ENCODE peak calls at places on chromosome 14, in ten cellular contexts. S is glutamatergic neuron; Y is WTC11; T is choroid plexus epithelial cell; G is hepatocyte; D is CD4-positive, alpha-beta T cell; Q is neural progenitor cell; E is foreskin keratinocyte; A is mesothelial cell of epicardium; B is RWPE1. X is an unnamed sample.

GRCh38 chr14:83707056-83707455 is 1822.9 kb upstream of the FLRT2 start:
- DNase-seq in Y (no peak), A (no peak), G (no peak), D (no peak), S (no peak), B (no peak), E (peak; percentile 28), Q (no peak), T (peak; percentile 5), X (no peak)

GRCh38 chr14:50668008-50668851 is at the start of gene SAV1:
- DNase-seq in G (peak; percentile 93), Q (peak; percentile 94), E (peak; percentile 76), B (peak; percentile 52), D (peak; percentile 12), T (peak; percentile 86), S (peak; percentile 84), Y (peak; percentile 80), A (peak; percentile 81), X (peak; percentile 85)

GRCh38 chr14:52259452-52259851 is 8.0 kb upstream of the PTGDR start:
- DNase-seq in E (no peak), T (no peak), Q (no peak), S (no peak), A (no peak), Y (no peak), G (no peak), B (no peak), D (no peak), X (peak; percentile 36)

GRCh38 chr14:100426331-100426730 is 103.2 kb downstream of the SLC25A47 start:
- DNase-seq in D (no peak), E (no peak), B (no peak), Q (no peak), Y (no peak), T (no peak), S (no peak), G (no peak), A (no peak), X (no peak)

GRCh38 chr14:54564071-54564798 is 2.7 kb upstream of the SAMD4A start:
- DNase-seq in E (peak; percentile 41), B (peak; percentile 16), T (peak; percentile 67), Y (no peak), G (peak; percentile 48), Q (peak; percentile 32), A (no peak), D (no peak), S (no peak), X (peak; percentile 74)

GRCh38 chr14:73696466-73697390 is 17.5 kb downstream of the PNMA1 start:
- DNase-seq in A (no peak), Y (no peak), G (no peak), S (no peak), T (no peak), E (peak; percentile 58), B (peak; percentile 35), Q (no peak), D (no peak), X (peak; percentile 42)

GRCh38 chr14:99043756-99044155 is 228.2 kb downstream of the BCL11B start:
- DNase-seq in Y (no peak), D (no peak), E (no peak), A (no peak), T (no peak), Q (no peak), B (no peak), S (no peak), G (no peak), X (no peak)

GRCh38 chr14:75711134-75711795 is 50.2 kb downstream of the TTLL5 start:
- DNase-seq in Q (peak; percentile 59), Y (peak; percentile 36), T (peak; percentile 85), E (peak; percentile 29), G (peak; percentile 68), B (peak; percentile 54), S (peak; percentile 39), A (peak; percentile 41), D (no peak), X (peak; percentile 82)

GRCh38 chr14:46250113-46250703 is 401.4 kb downstream of the RPL10L start:
- DNase-seq in A (no peak), E (peak; percentile 19), Y (no peak), D (no peak), B (peak; percentile 5), T (peak; percentile 48), G (peak; percentile 31), S (no peak), Q (peak; percentile 21), X (peak; percentile 31)
- TF ChIP-seq CTCF in A (peak; percentile 63), E (peak; percentile 71), Y (no peak), D (no peak), B (peak; percentile 72), T (peak; percentile 59), G (peak; percentile 84), S (peak; percentile 69), Q (peak; percentile 78), X (peak; percentile 47)

GRCh38 chr14:22781606-22782000 is 15.1 kb downstream of the OXA1L start:
- DNase-seq in A (no peak), B (peak; percentile 19), E (peak; percentile 29), Y (no peak), Q (no peak), D (no peak), T (peak; percentile 44), S (no peak), G (no peak), X (no peak)

GRCh38 chr14:22780105-22780679 is 13.7 kb downstream of the OXA1L start:
- DNase-seq in S (no peak), B (no peak), T (peak; percentile 27), D (no peak), Y (no peak), A (no peak), E (no peak), Q (no peak), G (no peak), X (peak; percentile 65)

GRCh38 chr14:22786685-22787084 is 20.2 kb downstream of the OXA1L start:
- DNase-seq in E (no peak), B (no peak), Q (no peak), D (no peak), T (no peak), G (no peak), Y (no peak), S (no peak), A (no peak), X (no peak)

GRCh38 chr14:22776215-22776614 is 9.7 kb downstream of the OXA1L start:
- DNase-seq in B (no peak), G (no peak), Q (no peak), Y (no peak), E (no peak), D (no peak), A (no peak), T (no peak), S (no peak), X (no peak)

DNA sequence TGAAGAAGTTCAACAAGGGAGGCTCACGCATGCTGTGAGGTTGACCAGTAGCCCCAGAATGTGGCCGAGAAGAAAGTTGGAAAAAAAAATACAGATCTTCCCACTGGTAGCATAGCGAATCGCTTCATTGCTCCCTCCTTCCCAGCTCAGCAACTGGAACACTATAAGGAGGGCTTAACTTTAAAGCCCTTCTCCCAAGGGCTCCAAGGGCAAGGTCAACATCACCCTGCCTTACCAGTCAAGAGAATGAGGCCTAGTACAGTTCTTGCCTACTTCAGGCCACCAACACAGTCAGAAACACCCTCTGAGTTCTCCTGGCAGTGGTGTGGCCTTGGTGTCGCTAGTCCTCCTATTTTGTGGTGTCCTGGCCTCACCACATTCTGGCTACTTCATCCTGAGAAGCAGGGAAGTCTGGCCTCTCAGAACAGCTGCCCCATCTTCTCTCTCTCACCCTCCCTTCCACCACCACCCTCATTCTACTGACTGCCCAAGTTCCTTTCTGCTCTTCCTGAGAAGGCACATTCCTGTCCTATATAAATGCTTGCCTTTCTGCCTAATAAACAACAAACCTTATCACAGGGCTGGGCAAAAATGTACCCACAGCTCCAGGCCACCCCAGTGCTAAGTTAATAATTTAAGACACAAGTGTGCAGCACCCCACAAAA is 14.6 kb downstream of the OXA1L start:
- DNase-seq in T (no peak), Q (no peak), E (no peak), S (no peak), G (no peak), D (no peak), B (no peak), A (no peak), Y (no peak), X (no peak)
- TF ChIP-seq CTCF in T (no peak), Q (no peak), E (no peak), S (no peak), G (no peak), D (no peak), B (no peak), A (no peak), Y (no peak), X (no peak)

GRCh38 chr14:104939666-104940410 is 15.2 kb downstream of the PLD4 start:
- DNase-seq in G (no peak), B (no peak), Q (no peak), A (no peak), D (no peak), T (no peak), S (peak; percentile 4), E (no peak), Y (peak; percentile 5), X (no peak)

GRCh38 chr14:104941508-104942365 is 17.1 kb downstream of the PLD4 start:
- DNase-seq in A (no peak), E (no peak), T (no peak), D (no peak), B (no peak), S (peak; percentile 2), G (no peak), Q (no peak), Y (no peak), X (no peak)

GRCh38 chr14:104942586-104942985 is 17.9 kb downstream of the PLD4 start:
- DNase-seq in D (no peak), T (no peak), B (no peak), A (no peak), S (peak; percentile 3), G (no peak), E (no peak), Q (no peak), Y (no peak), X (no peak)

GRCh38 chr14:104938960-104939359 is 14.3 kb downstream of the PLD4 start:
- DNase-seq in E (no peak), Q (no peak), B (no peak), S (no peak), Y (no peak), A (no peak), T (no peak), D (no peak), G (no peak), X (no peak)

DNA sequence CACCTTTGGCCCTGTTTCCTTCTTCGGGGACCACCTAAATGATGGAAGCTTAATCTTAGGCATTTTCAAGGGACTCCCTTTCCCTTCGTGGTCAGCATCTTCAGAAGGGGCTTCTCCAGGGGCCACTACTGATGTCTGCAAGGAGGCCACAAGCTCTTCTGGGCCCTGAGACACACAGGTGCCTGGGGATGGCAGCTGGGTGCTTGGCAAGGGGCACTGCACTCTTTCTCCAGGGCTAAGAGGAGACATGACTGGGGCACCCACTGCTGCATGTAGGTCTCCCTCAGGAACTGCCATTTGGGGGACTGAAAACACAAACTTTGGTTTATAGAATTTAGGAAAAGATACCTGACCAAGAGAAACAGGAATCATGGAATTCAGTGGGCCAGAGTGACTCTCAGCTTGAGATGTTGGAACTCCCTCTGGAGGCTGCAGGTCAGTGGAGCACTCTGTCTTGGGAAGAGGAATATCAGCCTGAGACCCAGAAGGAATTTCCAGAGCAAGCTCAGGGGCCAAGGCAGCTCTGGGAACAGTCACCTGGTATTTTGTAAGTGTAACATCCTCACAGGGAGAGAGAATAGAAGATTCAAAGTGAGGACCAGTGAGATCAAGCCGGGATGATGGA is 16.0 kb downstream of the PLD4 start:
- DNase-seq in T (peak; percentile 33), S (peak; percentile 2), Y (peak; percentile 9), A (no peak), G (no peak), Q (peak; percentile 32), E (no peak), B (no peak), D (no peak), X (no peak)
- TF ChIP-seq CTCF in T (peak; percentile 53), S (no peak), Y (no peak), A (no peak), G (peak; percentile 35), Q (peak; percentile 39), E (peak; percentile 31), B (no peak), D (no peak), X (peak; percentile 28)

GRCh38 chr14:85197976-85198375 is 332.0 kb upstream of the FLRT2 start:
- DNase-seq in T (peak; percentile 46), Q (no peak), A (no peak), G (no peak), B (no peak), D (no peak), Y (no peak), E (no peak), S (no peak), X (no peak)

GRCh38 chr14:85191986-85192385 is 338.0 kb upstream of the FLRT2 start:
- DNase-seq in B (peak; percentile 9), A (no peak), T (no peak), E (peak; percentile 72), S (no peak), D (no peak), G (no peak), Q (no peak), Y (no peak), X (no peak)

GRCh38 chr14:85190251-85190650 is 339.7 kb upstream of the FLRT2 start:
- DNase-seq in T (no peak), E (no peak), A (no peak), Q (no peak), S (no peak), Y (no peak), D (no peak), B (no peak), G (no peak), X (no peak)

DNA sequence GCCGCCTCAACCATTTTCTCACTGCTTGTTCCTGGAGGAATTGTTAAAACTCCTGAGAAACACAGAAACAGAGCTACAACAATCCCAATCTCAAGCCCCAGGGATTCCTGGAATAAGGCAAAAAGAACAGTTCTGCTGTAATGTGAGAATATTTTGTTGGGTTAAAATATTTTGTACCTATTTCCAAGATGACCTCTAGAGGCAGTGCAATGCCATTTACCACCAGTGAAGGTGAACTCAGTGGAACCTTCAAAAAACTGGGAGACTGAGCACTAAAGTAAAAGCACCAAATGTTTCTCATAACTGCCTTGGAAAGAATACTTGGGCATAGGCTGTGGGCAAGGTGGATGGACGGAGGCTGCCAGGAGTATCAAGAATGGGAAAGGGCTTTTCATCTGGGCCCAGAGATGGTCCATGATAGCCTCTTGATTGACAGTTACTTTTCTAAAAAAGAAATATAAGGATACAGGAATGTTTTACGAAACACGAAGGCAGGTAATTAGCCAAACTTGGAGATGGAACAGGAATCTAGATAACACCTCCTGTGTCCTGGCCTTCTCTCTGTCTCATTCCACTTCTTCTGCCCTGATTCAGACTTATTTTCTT is 334.0 kb upstream of the FLRT2 start:
- DNase-seq in E (no peak), A (no peak), S (no peak), T (peak; percentile 43), G (no peak), Y (no peak), Q (peak; percentile 7), D (no peak), B (peak; percentile 39), X (peak; percentile 43)
- TF ChIP-seq CTCF in E (peak; percentile 71), A (peak; percentile 31), S (peak; percentile 49), T (peak; percentile 65), G (peak; percentile 49), Y (peak; percentile 52), Q (peak; percentile 64), D (no peak), B (peak; percentile 51), X (peak; percentile 69)